ENCODE peak calls at places on chromosome 16, in seven cellular contexts. R is CD8-positive, alpha-beta T cell; T is CD4-positive, CD25-positive, alpha-beta regulatory T cell; J is left cardiac atrium; A is Right ventricle myocardium superior; C is RWPE2; N is activated CD8-positive, alpha-beta T cell treated with anti-CD3 and anti-CD28 coated beads for 36 hours. D is an unnamed sample.

GRCh38 chr16:89602952-89603590 is 10.4 kb upstream of the DPEP1 start:
- ATAC-seq in R (no peak), N (peak; percentile 2), A (no peak), T (no peak), C (peak; percentile 1), J (no peak), D (no peak)

GRCh38 chr16:24753437-24753836 is 24.0 kb downstream of the TNRC6A start:
- ATAC-seq in J (no peak), R (no peak), N (peak; percentile 95), A (no peak), C (peak; percentile 51), T (peak; percentile 84), D (peak; percentile 70)

GRCh38 chr16:65070831-65071230 is 51.0 kb downstream of the CDH11 start:
- ATAC-seq in N (no peak), T (no peak), C (peak; percentile 92), A (peak; percentile 94), R (no peak), J (peak; percentile 94), D (no peak)

GRCh38 chr16:7501868-7502267 is 169.2 kb downstream of the RBFOX1 start:
- ATAC-seq in N (no peak), C (no peak), R (no peak), T (no peak), J (no peak), A (peak; percentile 16), D (no peak)

GRCh38 chr16:11977206-11978041 is 890 bp downstream of the SNX29 start:
- ATAC-seq in C (peak; percentile 77), T (no peak), R (no peak), A (peak; percentile 59), J (peak; percentile 60), N (no peak), D (peak; percentile 9)

GRCh38 chr16:19356024-19356952 is 61.4 kb upstream of the TMC5 start:
- ATAC-seq in A (no peak), C (no peak), N (no peak), R (no peak), J (no peak), T (no peak), D (peak; percentile 81)

GRCh38 chr16:30473231-30474061 is 904 bp downstream of the ITGAL start:
- ATAC-seq in J (peak; percentile 35), A (peak; percentile 43), C (no peak), R (peak; percentile 19), T (peak; percentile 7), N (peak; percentile 32), D (peak; percentile 74)

GRCh38 chr16:17359778-17360177 is 111.0 kb downstream of the XYLT1 start:
- ATAC-seq in A (no peak), T (no peak), N (peak; percentile 76), R (peak; percentile 16), C (peak; percentile 74), J (peak; percentile 39), D (peak; percentile 89)

GRCh38 chr16:74296465-74297295 is at the start of gene PSMD7:
- ATAC-seq in R (peak; percentile 86), N (peak; percentile 93), A (peak; percentile 99), C (peak; percentile 84), T (peak; percentile 94), J (peak; percentile 97), D (peak; percentile 97)

GRCh38 chr16:14013571-14014283 is 57.4 kb upstream of the MRTFB start:
- ATAC-seq in C (peak; percentile 78), J (peak; percentile 73), A (peak; percentile 78), N (no peak), T (no peak), R (no peak), D (no peak)

GRCh38 chr16:89534147-89534788 is 26.1 kb downstream of the SPG7 start:
- ATAC-seq in A (peak; percentile 63), N (peak; percentile 84), J (peak; percentile 71), T (peak; percentile 84), R (peak; percentile 93), C (no peak), D (peak; percentile 90)

GRCh38 chr16:81642107-81642436 is 137.0 kb upstream of the PLCG2 start:
- ATAC-seq in J (no peak), C (no peak), T (no peak), R (no peak), N (peak; percentile 55), A (no peak), D (no peak)

GRCh38 chr16:75052481-75053211 is 53.8 kb downstream of the ZNRF1 start:
- ATAC-seq in J (no peak), R (no peak), N (no peak), T (no peak), A (no peak), C (no peak), D (no peak)

GRCh38 chr16:82456683-82457082 is 170.1 kb upstream of the CDH13 start:
- ATAC-seq in N (peak; percentile 77), R (no peak), A (peak; percentile 90), T (peak; percentile 39), J (peak; percentile 89), C (peak; percentile 88), D (peak; percentile 65)

GRCh38 chr16:24883714-24884151 is 38.0 kb downstream of the SLC5A11 start:
- ATAC-seq in T (no peak), N (no peak), C (no peak), A (no peak), R (no peak), J (no peak), D (no peak)

GRCh38 chr16:31199430-31200041 is 3.0 kb downstream of the PYCARD start:
- ATAC-seq in J (no peak), T (no peak), C (no peak), A (no peak), R (no peak), N (no peak), D (no peak)

GRCh38 chr16:46850619-46851555 is 19.9 kb upstream of the C16orf87 start:
- ATAC-seq in J (no peak), C (no peak), A (no peak), T (no peak), N (no peak), R (no peak), D (peak; percentile 73)

GRCh38 chr16:397736-398332 is 835 bp downstream of the NME4 start:
- ATAC-seq in R (no peak), C (peak; percentile 59), A (peak; percentile 37), T (no peak), N (no peak), J (peak; percentile 42), D (no peak)

GRCh38 chr16:11183035-11183812 is 72.8 kb downstream of the SOCS1 start:
- ATAC-seq in T (no peak), C (no peak), R (no peak), N (peak; percentile 32), A (no peak), J (no peak), D (peak; percentile 87)

GRCh38 chr16:12311887-12312286 is 335.4 kb downstream of the SNX29 start:
- ATAC-seq in T (no peak), C (peak; percentile 67), J (no peak), R (no peak), A (no peak), N (no peak), D (no peak)

GRCh38 chr16:78122774-78123315 is 23.4 kb downstream of the WWOX start:
- ATAC-seq in A (peak; percentile 88), T (peak; percentile 46), R (peak; percentile 49), J (peak; percentile 68), N (peak; percentile 74), C (peak; percentile 73), D (peak; percentile 63)

GRCh38 chr16:19945934-19946333 is 61.3 kb upstream of the GPRC5B start:
- ATAC-seq in R (no peak), A (no peak), C (no peak), T (no peak), J (no peak), N (no peak), D (no peak)

GRCh38 chr16:81523387-81524115 is 78.9 kb downstream of the CMIP start:
- ATAC-seq in T (no peak), N (no peak), J (no peak), R (no peak), C (peak; percentile 73), A (no peak), D (no peak)

GRCh38 chr16:30028438-30029093 is 2.5 kb downstream of the TLCD3B start:
- ATAC-seq in R (no peak), T (no peak), J (peak; percentile 60), N (no peak), A (peak; percentile 58), C (peak; percentile 36), D (no peak)

GRCh38 chr16:84572096-84572495 is 45.8 kb downstream of the COTL1 start:
- ATAC-seq in N (no peak), R (peak; percentile 22), A (no peak), T (no peak), J (no peak), C (no peak), D (no peak)

GRCh38 chr16:48534601-48535340 is 75.2 kb downstream of the N4BP1 start:
- ATAC-seq in N (no peak), C (no peak), R (no peak), A (no peak), T (no peak), J (no peak), D (no peak)

GRCh38 chr16:47043970-47044684 is 70.7 kb upstream of the DNAJA2 start:
- ATAC-seq in J (peak; percentile 30), R (no peak), T (no peak), C (no peak), A (peak; percentile 92), N (no peak), D (no peak)

GRCh38 chr16:2857451-2858244 is at the start of gene PRSS22:
- ATAC-seq in N (peak; percentile 26), C (peak; percentile 46), A (no peak), J (no peak), T (peak; percentile 54), R (peak; percentile 49), D (no peak)

GRCh38 chr16:80265624-80266306 is 275.0 kb upstream of the DYNLRB2 start:
- ATAC-seq in J (no peak), N (no peak), C (no peak), A (no peak), T (no peak), R (no peak), D (no peak)

GRCh38 chr16:4350787-4351659 is at the start of gene PAM16:
- ATAC-seq in R (peak; percentile 89), J (peak; percentile 95), A (peak; percentile 95), C (peak; percentile 91), T (peak; percentile 85), N (peak; percentile 95), D (peak; percentile 95)